ENCODE peak calls at places on chromosomes 13 and 19, in nine cellular contexts. M, J, T, B, H, X, D, R and L are unnamed samples. For H3K36me3 and H3K4me1, the result is how much of the 10 kb centered on the place peaks cover.

GRCh38 chr19:34480971-34481821 is at the start of gene WTIP:
- DNase-seq in J (peak), H (peak), M (peak), R (peak), T (peak), X (no peak), B (peak), D (peak), L (no peak)

GRCh38 chr19:13430790-13431582 is 75.3 kb downstream of the CACNA1A start:
- DNase-seq in B (peak), T (peak), D (no peak), H (peak), M (no peak), R (peak), J (peak), X (peak), L (no peak)

GRCh38 chr19:35164418-35164817 is 9.9 kb downstream of the FXYD5 start:
- DNase-seq in J (no peak), H (no peak), D (no peak), X (no peak), T (no peak), R (no peak), M (no peak), B (no peak), L (no peak)

GRCh38 chr13:29162638-29163037 is 342.5 kb downstream of the MTUS2 start:
- DNase-seq in J (no peak), T (no peak), X (no peak), H (no peak), D (no peak), M (no peak), R (no peak), B (peak), L (no peak)

GRCh38 chr19:801030-801860 is 4.0 kb downstream of the PTBP1 start:
- DNase-seq in R (peak), H (peak), X (no peak), D (no peak), B (peak), M (peak), J (peak), T (peak), L (peak)

GRCh38 chr13:111153977-111154332 is 38.8 kb downstream of the ARHGEF7 start:
- DNase-seq in M (peak), T (no peak), J (peak), D (no peak), X (no peak), H (no peak), R (peak), B (no peak), L (peak)

GRCh38 chr19:38900220-38900629 is 456 bp downstream of the NFKBIB start:
- DNase-seq in M (no peak), R (no peak), T (no peak), B (peak), X (no peak), J (no peak), D (no peak), H (no peak), L (no peak)

GRCh38 chr13:112692104-112692503 is 2.3 kb downstream of the ATP11A start:
- DNase-seq in J (no peak), M (peak), X (no peak), D (no peak), B (no peak), R (peak), T (no peak), H (no peak), L (no peak)

GRCh38 chr19:416416-416815 is 7.5 kb upstream of the C2CD4C start:
- DNase-seq in B (no peak), M (no peak), T (no peak), H (no peak), X (no peak), D (no peak), R (no peak), J (no peak), L (no peak)

GRCh38 chr13:43953370-43953769 is 73.7 kb downstream of the LACC1 start:
- DNase-seq in T (no peak), B (no peak), D (no peak), R (no peak), M (no peak), X (no peak), H (no peak), J (no peak), L (no peak)

GRCh38 chr13:35164324-35164932 is 222.4 kb downstream of the NBEA start:
- DNase-seq in B (peak), T (no peak), J (no peak), D (no peak), R (no peak), H (peak), X (no peak), M (no peak), L (no peak)

GRCh38 chr13:59570204-59570603 is 593.5 kb downstream of the DIAPH3 start:
- DNase-seq in H (no peak), D (no peak), X (no peak), M (no peak), B (no peak), R (no peak), T (no peak), J (no peak), L (no peak)

GRCh38 chr19:53102701-53103140 is 501 bp downstream of the ZNF160 start:
- DNase-seq in H (peak), B (peak), M (peak), R (peak), X (peak), T (peak), J (peak), D (no peak), L (peak)

GRCh38 chr13:97460004-97460756 is 26.2 kb downstream of the RAP2A start:
- DNase-seq in R (peak), X (no peak), T (no peak), H (no peak), B (peak), D (no peak), M (no peak), J (no peak), L (no peak)

GRCh38 chr13:113233101-113233500 is 23.7 kb downstream of the CUL4A start:
- DNase-seq in H (no peak), D (no peak), X (no peak), J (no peak), B (no peak), M (no peak), T (no peak), R (no peak), L (no peak)

GRCh38 chr19:35843676-35844481 is 8.4 kb downstream of the NPHS1 start:
- DNase-seq in X (no peak), H (peak), J (peak), B (peak), T (no peak), D (no peak), M (no peak), R (no peak), L (no peak)

GRCh38 chr19:2055871-2056809 is 5.1 kb upstream of the MKNK2 start:
- DNase-seq in M (peak), R (no peak), H (no peak), J (peak), X (no peak), T (peak), B (peak), D (no peak), L (peak)

GRCh38 chr13:74132152-74132767 is 1.9 kb downstream of the KLF12 start:
- DNase-seq in M (no peak), T (no peak), J (no peak), D (no peak), B (peak), X (no peak), H (no peak), R (no peak), L (no peak)

GRCh38 chr19:39825531-39826076 is 8.4 kb downstream of the DYRK1B start:
- DNase-seq in R (no peak), B (no peak), X (no peak), T (no peak), D (no peak), J (no peak), M (no peak), H (no peak), L (no peak)

GRCh38 chr19:10566658-10567410 is 1.0 kb upstream of the KRI1 start:
- DNase-seq in X (peak), D (no peak), M (no peak), T (no peak), J (peak), R (peak), H (no peak), B (peak), L (no peak)

GRCh38 chr13:18953139-18953930 is 228.3 kb downstream of the TUBA3C start:
- DNase-seq in J (no peak), M (no peak), H (no peak), R (no peak), X (no peak), D (no peak), T (no peak), B (no peak), L (no peak)

GRCh38 chr13:30679483-30680330 is 55.6 kb upstream of the ALOX5AP start:
- DNase-seq in B (peak), D (no peak), R (no peak), J (no peak), M (no peak), H (peak), T (no peak), X (no peak), L (no peak)

GRCh38 chr13:110520431-110521295 is 40.9 kb downstream of the RAB20 start:
- DNase-seq in B (peak), D (peak), T (peak), M (peak), X (no peak), R (peak), J (peak), H (no peak), L (peak)

GRCh38 chr13:30835442-30835841 is 70.6 kb upstream of the MEDAG start:
- DNase-seq in J (peak), H (no peak), D (no peak), T (no peak), R (peak), M (no peak), X (no peak), B (no peak), L (no peak)

GRCh38 chr13:24308488-24309020 is 826 bp upstream of the C1QTNF9 start:
- DNase-seq in B (no peak), M (no peak), H (no peak), J (no peak), D (no peak), R (no peak), T (no peak), X (no peak), L (no peak)

GRCh38 chr13:98290261-98290660 is 113.2 kb upstream of the RNF113B start:
- DNase-seq in D (no peak), R (no peak), H (no peak), X (no peak), M (no peak), J (no peak), T (no peak), B (no peak), L (no peak)

GRCh38 chr13:108919036-108919907 is 289.9 kb downstream of the MYO16 start:
- DNase-seq in H (no peak), R (peak), T (no peak), D (no peak), J (no peak), B (no peak), X (no peak), M (no peak), L (no peak)

GRCh38 chr13:114069376-114070097 is 62.9 kb downstream of the RASA3 start:
- DNase-seq in B (no peak), H (no peak), J (peak), R (no peak), D (peak), T (no peak), M (peak), X (no peak), L (no peak)

GRCh38 chr19:54952591-54953344 is 5.4 kb upstream of the NLRP7 start:
- DNase-seq in H (no peak), R (no peak), M (no peak), B (peak), D (no peak), T (no peak), X (no peak), J (no peak), L (no peak)

GRCh38 chr13:101397742-101398141 is 18.6 kb downstream of the NALCN start:
- DNase-seq in T (no peak), B (peak), R (no peak), M (no peak), H (no peak), X (no peak), D (no peak), J (no peak), L (no peak)

GRCh38 chr13:20182231-20182846 is 10.4 kb downstream of the GJB2 start:
- DNase-seq in R (peak), J (no peak), M (no peak), D (no peak), H (peak), B (peak), X (no peak), T (no peak), L (no peak)

GRCh38 chr13:79393564-79394249 is 12.3 kb downstream of the RBM26 start:
- DNase-seq in J (peak), M (no peak), X (no peak), R (no peak), T (no peak), B (no peak), H (no peak), D (no peak), L (no peak)

DNA sequence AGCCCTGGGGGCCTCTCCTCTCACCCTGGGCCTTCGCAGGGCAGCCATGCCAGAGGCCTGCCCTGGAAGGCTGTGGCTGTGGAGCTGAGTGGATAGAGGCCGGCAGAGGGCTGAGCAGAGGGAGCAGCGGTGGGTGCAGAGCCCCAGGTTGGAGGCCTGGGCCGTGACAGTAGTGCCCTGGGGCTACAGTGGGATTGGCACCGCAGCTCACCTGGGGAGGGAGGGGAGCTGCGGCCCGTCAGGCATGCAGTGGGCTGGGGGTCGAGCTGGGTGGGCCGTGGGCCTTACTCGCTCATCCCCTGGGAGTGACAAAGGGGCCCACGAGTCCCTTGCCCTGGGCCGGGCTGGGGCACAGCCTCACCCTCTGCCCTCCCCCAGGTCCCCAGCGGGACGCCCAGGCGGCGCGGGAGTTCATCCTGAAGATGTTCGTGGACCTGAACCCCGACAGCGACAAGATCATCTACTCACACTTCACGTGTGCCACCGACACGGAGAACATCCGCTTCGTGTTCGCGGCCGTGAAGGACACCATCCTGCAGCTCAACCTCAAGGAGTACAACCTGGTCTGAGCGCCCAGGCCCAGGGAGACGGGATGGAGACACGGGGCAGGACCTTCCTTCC is 15.1 kb upstream of the GNA15 start:
- DNase-seq in R (no peak), X (no peak), T (no peak), B (no peak), M (no peak), H (no peak), D (no peak), J (no peak), L (no peak)
- H3K36me3 ChIP-seq in R (under half), X (under half), T (under half), B (under half), M (under half), H (under half), D (under half), J (under half), L (under half)

GRCh38 chr19:45090034-45090433 is 2.9 kb upstream of the PPP1R37 start:
- DNase-seq in X (no peak), R (no peak), T (no peak), J (no peak), M (no peak), D (no peak), B (no peak), H (no peak), L (no peak)
- H3K4me1 ChIP-seq in X (half or more), R (under half), T (under half), J (under half), M (under half), D (under half), B (under half), H (under half), L (under half)

DNA sequence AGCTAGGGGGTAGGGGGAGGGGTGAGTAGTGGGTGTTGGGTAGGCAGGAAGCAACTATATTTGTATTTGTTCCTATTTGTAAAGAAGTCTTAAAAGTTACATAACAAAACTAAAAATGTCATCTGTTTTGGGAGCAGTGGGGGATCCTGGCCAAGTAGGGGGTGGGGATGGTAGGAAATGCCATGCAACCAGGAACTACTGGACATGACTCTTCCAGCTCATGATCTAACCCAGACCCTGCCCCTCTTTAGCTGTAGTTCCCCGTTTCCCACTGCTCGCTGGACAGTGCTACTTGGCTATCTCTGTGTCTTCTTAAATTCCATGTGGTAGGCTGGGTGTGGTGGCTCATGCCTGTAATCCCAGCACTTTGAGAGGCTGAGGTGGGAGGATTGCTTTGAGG is 3.2 kb downstream of the GTF3A start:
- DNase-seq in J (no peak), D (no peak), R (peak), T (no peak), B (no peak), X (no peak), M (no peak), H (no peak), L (no peak)
- H3K27ac ChIP-seq in J (peak), D (peak), R (peak), T (no peak), B (no peak), X (peak), M (no peak), H (no peak), L (no peak)

GRCh38 chr13:52025475-52026245 is 1.2 kb downstream of the UTP14C start:
- DNase-seq in H (no peak), R (no peak), X (no peak), J (no peak), T (no peak), D (no peak), B (no peak), M (no peak), L (no peak)
- H3K36me3 ChIP-seq in H (under half), R (under half), X (under half), J (under half), T (under half), D (under half), B (under half), M (half or more), L (under half)

DNA sequence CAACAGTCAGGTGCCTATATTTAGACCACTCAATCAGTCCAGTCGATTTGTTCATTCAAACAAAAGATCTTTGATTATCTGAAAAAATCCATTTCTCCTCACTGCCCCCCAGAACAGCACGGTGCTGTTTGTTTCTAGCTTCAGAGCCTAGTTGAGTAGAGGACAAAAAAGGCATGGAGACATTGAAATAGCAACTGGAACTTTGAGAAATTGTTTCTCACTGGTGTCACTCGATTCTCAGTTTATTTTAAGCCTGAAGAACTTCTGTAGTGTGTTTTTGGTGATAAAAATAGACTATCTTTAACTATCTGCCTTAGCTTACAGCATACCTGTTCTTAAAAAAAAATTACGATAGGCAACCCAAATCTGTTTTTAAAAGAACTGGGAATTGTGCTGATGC is 67.1 kb downstream of the ARHGAP35 start:
- DNase-seq in T (no peak), X (no peak), H (no peak), R (no peak), M (no peak), J (no peak), B (no peak), D (no peak), L (no peak)
- H3K4me1 ChIP-seq in T (under half), X (under half), H (half or more), R (under half), M (half or more), J (under half), B (half or more), D (half or more), L (half or more)